ENCODE peak calls at places on chromosome 1, in ten cellular contexts. I, A, V, L, M, P, E, D, H and O are unnamed samples.

GRCh38 chr1:59367269-59368006 is 70.5 kb downstream of the FGGY start:
- DNase-seq in I (no peak), A (no peak), D (peak; percentile 26), L (peak; percentile 93), P (no peak), V (no peak), M (no peak), H (peak; percentile 81), E (peak; percentile 31), O (no peak)

GRCh38 chr1:229940689-229941088 is 126.3 kb upstream of the GALNT2 start:
- DNase-seq in E (no peak), M (no peak), L (peak; percentile 67), H (no peak), V (no peak), D (no peak), P (no peak), A (no peak), I (no peak), O (no peak)

GRCh38 chr1:200302893-200303250 is 107.0 kb downstream of the ZNF281 start:
- DNase-seq in A (no peak), H (no peak), M (no peak), D (no peak), L (peak; percentile 47), E (peak; percentile 37), P (no peak), I (no peak), V (no peak), O (no peak)

GRCh38 chr1:30241681-30242080 is 481.7 kb downstream of the MATN1 start:
- DNase-seq in E (no peak), I (no peak), M (no peak), H (no peak), P (no peak), A (no peak), L (no peak), V (no peak), D (no peak), O (no peak)

GRCh38 chr1:172107261-172107820 is 266.0 kb downstream of the DNM3 start:
- DNase-seq in P (no peak), A (no peak), E (no peak), L (peak; percentile 40), I (no peak), H (no peak), V (no peak), D (no peak), M (no peak), O (no peak)

GRCh38 chr1:17405898-17406759 is 33.3 kb downstream of the RCC2 start:
- DNase-seq in H (peak; percentile 71), V (peak; percentile 67), P (peak; percentile 59), I (peak; percentile 36), A (peak; percentile 38), D (peak; percentile 69), E (peak; percentile 63), L (peak; percentile 68), M (peak; percentile 32), O (no peak)

GRCh38 chr1:150288822-150289221 is 4.8 kb upstream of the MRPS21 start:
- DNase-seq in H (no peak), L (no peak), V (no peak), M (no peak), I (no peak), D (no peak), E (no peak), P (no peak), A (no peak), O (no peak)

GRCh38 chr1:220113136-220113695 is 19.3 kb downstream of the IARS2 start:
- DNase-seq in V (peak; percentile 60), P (no peak), D (no peak), E (no peak), M (no peak), H (no peak), A (no peak), I (no peak), L (peak; percentile 35), O (no peak)

GRCh38 chr1:177476706-177477105 is 305.9 kb downstream of the BRINP2 start:
- DNase-seq in E (no peak), L (no peak), M (no peak), P (no peak), V (no peak), H (no peak), A (no peak), I (no peak), D (no peak), O (no peak)

GRCh38 chr1:117735045-117735992 is 129.5 kb downstream of the TENT5C start:
- DNase-seq in H (no peak), D (no peak), M (no peak), P (peak; percentile 70), I (peak; percentile 13), E (peak; percentile 43), L (peak; percentile 74), V (peak; percentile 60), A (no peak), O (no peak)

GRCh38 chr1:210089848-210090247 is 142.7 kb upstream of the SERTAD4 start:
- DNase-seq in E (no peak), H (no peak), A (no peak), L (no peak), I (no peak), D (no peak), P (no peak), M (no peak), V (no peak), O (no peak)

GRCh38 chr1:9181990-9182783 is 52.4 kb upstream of the H6PD start:
- DNase-seq in H (peak; percentile 60), D (peak; percentile 66), E (peak; percentile 65), I (no peak), M (no peak), V (peak; percentile 62), A (peak; percentile 59), P (peak; percentile 56), L (peak; percentile 54), O (no peak)

GRCh38 chr1:34657266-34657665 is 97.6 kb upstream of the GJB5 start:
- DNase-seq in A (no peak), L (no peak), E (no peak), V (no peak), P (no peak), D (no peak), M (no peak), I (no peak), H (no peak), O (no peak)

GRCh38 chr1:111955755-111956154 is 33.7 kb downstream of the KCND3 start:
- DNase-seq in L (peak; percentile 17), E (no peak), M (no peak), A (no peak), I (peak; percentile 69), H (peak; percentile 45), P (no peak), D (no peak), V (no peak), O (no peak)

GRCh38 chr1:84702143-84702542 is 11.9 kb upstream of the SSX2IP start:
- DNase-seq in M (no peak), A (no peak), L (no peak), E (no peak), P (no peak), V (no peak), I (no peak), H (no peak), D (no peak), O (no peak)

GRCh38 chr1:76950306-76950705 is 83.0 kb downstream of the ST6GALNAC5 start:
- DNase-seq in H (no peak), E (no peak), I (no peak), L (peak; percentile 81), V (no peak), D (no peak), P (no peak), A (no peak), M (no peak), O (no peak)

GRCh38 chr1:224544711-224545110 is 71.4 kb upstream of the CNIH3 start:
- DNase-seq in L (peak; percentile 29), E (no peak), H (no peak), D (no peak), V (no peak), A (no peak), P (no peak), M (no peak), I (no peak), O (no peak)